ENCODE peak calls at places on chromosome 16, in four cellular contexts. One of them, this sample, is unnamed.

GRCh38 chr16:55444754-55445485 is 34.1 kb upstream of the MMP2 start:
- DNase-seq in HCT116: no peak
- DNase-seq in tibial artery: peak
- DNase-seq in tibial nerve: no peak
- DNase-seq in this sample: no peak

GRCh38 chr16:25027781-25028180 is 12.6 kb upstream of the ARHGAP17 start:
- DNase-seq in HCT116: no peak
- DNase-seq in tibial artery: no peak
- DNase-seq in tibial nerve: no peak
- DNase-seq in this sample: no peak

GRCh38 chr16:5502467-5502869 is 404.9 kb upstream of the EEF2KMT start:
- DNase-seq in HCT116: no peak
- DNase-seq in tibial artery: no peak
- DNase-seq in tibial nerve: no peak
- DNase-seq in this sample: no peak

GRCh38 chr16:58733248-58733670 is 857 bp downstream of the GOT2 start:
- DNase-seq in HCT116: no peak
- DNase-seq in tibial artery: no peak
- DNase-seq in tibial nerve: no peak
- DNase-seq in this sample: no peak

GRCh38 chr16:22941970-22942501 is 128.1 kb downstream of the HS3ST2 start:
- DNase-seq in HCT116: no peak
- DNase-seq in tibial artery: no peak
- DNase-seq in tibial nerve: no peak
- DNase-seq in this sample: no peak

GRCh38 chr16:80273635-80274538 is 266.9 kb upstream of the DYNLRB2 start:
- DNase-seq in HCT116: no peak
- DNase-seq in tibial artery: no peak
- DNase-seq in tibial nerve: no peak
- DNase-seq in this sample: peak

GRCh38 chr16:69520800-69521602 is 44.8 kb upstream of the NFAT5 start:
- DNase-seq in HCT116: no peak
- DNase-seq in tibial artery: no peak
- DNase-seq in tibial nerve: no peak
- DNase-seq in this sample: no peak

GRCh38 chr16:825298-826061 is 24.9 kb upstream of the GNG13 start:
- DNase-seq in HCT116: no peak
- DNase-seq in tibial artery: no peak
- DNase-seq in tibial nerve: no peak
- DNase-seq in this sample: no peak

GRCh38 chr16:72840591-72841381 is 207.1 kb downstream of the ZFHX3 start:
- DNase-seq in HCT116: no peak
- DNase-seq in tibial artery: no peak
- DNase-seq in tibial nerve: no peak
- DNase-seq in this sample: no peak

GRCh38 chr16:56643080-56643778 is 4.8 kb downstream of the MT1A start:
- DNase-seq in HCT116: peak
- DNase-seq in tibial artery: peak
- DNase-seq in tibial nerve: peak
- DNase-seq in this sample: no peak
- H3K4me3 ChIP-seq in HCT116: peak
- H3K4me3 ChIP-seq in tibial artery: peak
- H3K4me3 ChIP-seq in tibial nerve: peak
- H3K4me3 ChIP-seq in this sample: peak

DNA sequence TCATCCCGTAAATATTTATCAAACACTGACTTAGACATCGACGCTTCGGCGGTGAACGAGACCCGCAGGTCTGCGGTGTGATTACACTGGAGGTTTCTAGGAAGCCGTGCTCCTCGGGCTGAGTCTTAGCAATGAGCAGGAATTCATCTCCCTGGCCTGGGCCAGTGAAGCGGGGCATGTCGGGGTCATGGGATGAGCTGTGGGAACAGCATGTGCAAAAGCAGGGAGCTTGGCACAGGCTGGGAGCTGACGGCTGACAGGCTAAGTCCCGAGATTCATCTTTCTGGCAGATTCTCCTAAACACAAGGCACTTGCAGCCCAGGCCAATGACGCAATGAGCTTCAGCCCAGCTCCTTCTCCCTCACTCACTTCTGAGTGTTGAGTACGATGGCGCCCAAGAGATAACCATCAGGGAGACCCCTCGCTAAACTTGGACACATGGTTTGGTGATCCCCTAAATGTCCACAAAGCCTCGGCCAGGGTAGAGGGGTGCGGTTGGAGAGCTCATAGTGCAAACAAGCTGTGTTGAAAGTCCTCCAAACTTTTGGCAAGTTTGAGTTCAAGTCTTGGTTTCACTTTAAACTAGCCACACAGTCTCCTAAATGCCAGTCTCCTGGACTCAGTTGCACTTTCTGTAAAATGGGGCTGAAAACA is 12.8 kb downstream of the CRISPLD2 start:
- DNase-seq in HCT116: no peak
- DNase-seq in tibial artery: peak
- DNase-seq in tibial nerve: peak
- DNase-seq in this sample: peak
- H3K4me3 ChIP-seq in HCT116: no peak
- H3K4me3 ChIP-seq in tibial artery: peak
- H3K4me3 ChIP-seq in tibial nerve: peak
- H3K4me3 ChIP-seq in this sample: no peak

DNA sequence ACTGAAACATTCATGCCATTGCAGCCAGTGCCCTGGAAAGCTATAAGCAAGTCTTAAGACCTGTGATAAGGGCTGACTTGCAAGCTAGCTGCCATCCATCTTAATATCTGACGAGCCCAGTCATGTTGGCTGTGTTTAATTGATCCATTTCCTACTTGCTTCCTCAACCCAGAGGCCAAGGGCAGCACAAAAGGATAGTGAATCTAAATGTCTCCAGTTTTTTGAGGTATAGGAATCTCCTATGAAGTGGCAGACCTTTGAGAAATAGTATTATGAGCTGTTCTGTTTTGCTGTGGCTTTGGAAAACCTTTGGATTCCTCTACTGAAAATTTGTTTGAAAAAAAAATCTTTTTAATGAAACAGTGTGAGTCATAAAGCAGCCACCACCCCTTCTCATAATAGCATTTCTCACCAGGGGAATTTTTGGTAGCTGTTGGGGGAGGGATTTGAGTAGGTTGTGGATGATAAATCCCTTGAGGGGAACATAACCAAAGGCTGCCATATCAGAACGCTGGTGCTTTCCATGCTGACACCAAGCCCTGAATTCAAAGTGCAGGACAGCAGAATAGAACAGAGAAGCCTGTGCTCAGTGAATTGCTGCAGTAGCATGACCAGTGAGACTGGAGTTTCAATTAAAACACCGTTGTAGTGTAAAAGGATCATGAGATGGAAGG is 12.9 kb downstream of the ZNRF1 start:
- DNase-seq in HCT116: peak
- DNase-seq in tibial artery: no peak
- DNase-seq in tibial nerve: no peak
- DNase-seq in this sample: peak
- H3K4me3 ChIP-seq in HCT116: peak
- H3K4me3 ChIP-seq in tibial artery: peak
- H3K4me3 ChIP-seq in tibial nerve: no peak
- H3K4me3 ChIP-seq in this sample: no peak

GRCh38 chr16:10180042-10180770 is 2.0 kb downstream of the GRIN2A start:
- DNase-seq in HCT116: no peak
- DNase-seq in tibial artery: no peak
- DNase-seq in tibial nerve: no peak
- DNase-seq in this sample: no peak
- H3K4me3 ChIP-seq in HCT116: no peak
- H3K4me3 ChIP-seq in tibial artery: peak
- H3K4me3 ChIP-seq in tibial nerve: no peak
- H3K4me3 ChIP-seq in this sample: no peak

GRCh38 chr16:74734361-74735161 is 33.9 kb upstream of the MLKL start:
- DNase-seq in HCT116: no peak
- DNase-seq in tibial artery: no peak
- DNase-seq in tibial nerve: no peak
- DNase-seq in this sample: no peak
- H3K4me3 ChIP-seq in HCT116: no peak
- H3K4me3 ChIP-seq in tibial artery: no peak
- H3K4me3 ChIP-seq in tibial nerve: no peak
- H3K4me3 ChIP-seq in this sample: no peak

GRCh38 chr16:86516618-86517003 is 6.3 kb downstream of the FOXF1 start:
- DNase-seq in HCT116: no peak
- DNase-seq in tibial artery: no peak
- DNase-seq in tibial nerve: no peak
- DNase-seq in this sample: no peak

GRCh38 chr16:86513471-86514277 is 3.3 kb downstream of the FOXF1 start:
- DNase-seq in HCT116: no peak
- DNase-seq in tibial artery: no peak
- DNase-seq in tibial nerve: no peak
- DNase-seq in this sample: no peak

GRCh38 chr16:86515780-86516617 is 5.7 kb downstream of the FOXF1 start:
- DNase-seq in HCT116: no peak
- DNase-seq in tibial artery: no peak
- DNase-seq in tibial nerve: no peak
- DNase-seq in this sample: no peak

GRCh38 chr16:86515420-86515779 is 5.1 kb downstream of the FOXF1 start:
- DNase-seq in HCT116: no peak
- DNase-seq in tibial artery: no peak
- DNase-seq in tibial nerve: no peak
- DNase-seq in this sample: no peak

DNA sequence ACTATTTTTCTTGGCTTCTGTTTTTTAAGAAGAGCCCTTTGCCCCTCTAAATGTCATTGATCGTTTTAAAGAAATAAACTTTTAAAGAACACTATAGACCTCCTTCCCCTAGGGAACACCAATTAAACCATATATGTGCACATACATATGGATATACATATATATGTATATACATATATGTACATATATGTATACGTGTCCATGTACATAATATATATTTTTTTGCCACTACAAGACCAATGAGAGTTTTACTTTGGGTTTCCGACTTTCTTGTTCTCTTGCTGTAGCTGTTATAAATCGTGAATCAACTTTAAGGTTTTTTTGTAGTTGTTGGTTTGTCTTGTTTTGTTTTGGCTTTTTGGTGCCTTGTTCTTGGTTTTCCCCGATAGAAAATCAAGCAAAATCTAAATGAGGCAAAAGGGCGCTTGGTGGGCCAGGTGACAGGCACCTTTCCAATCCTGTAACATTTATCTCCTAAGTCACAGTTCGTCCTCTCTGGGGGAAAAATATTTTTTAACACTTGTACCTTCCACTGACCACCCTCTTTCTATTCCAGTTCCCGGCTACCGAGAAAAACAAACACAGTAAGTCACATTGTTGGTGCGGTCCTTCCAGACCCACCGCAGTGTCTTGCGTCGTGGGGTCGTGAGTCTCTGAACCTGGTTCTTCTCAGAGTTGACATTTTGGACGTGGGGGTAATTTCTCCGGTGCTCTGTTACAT is 4.5 kb downstream of the FOXF1 start:
- DNase-seq in HCT116: no peak
- DNase-seq in tibial artery: no peak
- DNase-seq in tibial nerve: no peak
- DNase-seq in this sample: no peak
- H3K4me3 ChIP-seq in HCT116: no peak
- H3K4me3 ChIP-seq in tibial artery: no peak
- H3K4me3 ChIP-seq in tibial nerve: no peak
- H3K4me3 ChIP-seq in this sample: peak

GRCh38 chr16:29804020-29804419 is 2.3 kb upstream of the MAZ start:
- DNase-seq in HCT116: no peak
- DNase-seq in tibial artery: no peak
- DNase-seq in tibial nerve: no peak
- DNase-seq in this sample: no peak
- H3K4me3 ChIP-seq in HCT116: peak
- H3K4me3 ChIP-seq in tibial artery: no peak
- H3K4me3 ChIP-seq in tibial nerve: peak
- H3K4me3 ChIP-seq in this sample: no peak